ENCODE peak calls at places on chromosome 19, in five cellular contexts. Q is CD8-positive, alpha-beta T cell; L is mammary epithelial cell; X is B cell; Z is AG09319. M is an unnamed sample.

GRCh38 chr19:34041922-34042521 is 130.3 kb upstream of the LSM14A start:
- DNase-seq in Z (no peak), L (peak), Q (peak), X (peak), M (peak)

GRCh38 chr19:16779539-16780163 is 49.5 kb upstream of the SIN3B start:
- DNase-seq in Q (no peak), L (no peak), X (no peak), Z (no peak), M (no peak)

GRCh38 chr19:42092350-42092749 is 16.4 kb downstream of the ZNF574 start:
- DNase-seq in Z (no peak), X (peak), Q (peak), L (peak), M (no peak)

GRCh38 chr19:18435848-18436631 is 1.9 kb downstream of the ISYNA1 start:
- DNase-seq in X (no peak), Q (no peak), Z (no peak), L (no peak), M (no peak)

GRCh38 chr19:40530091-40530901 is 46.4 kb upstream of the SHKBP1 start:
- DNase-seq in X (no peak), Z (no peak), Q (peak), L (no peak), M (peak)

GRCh38 chr19:48489608-48490216 is 20.5 kb downstream of the CYTH2 start:
- DNase-seq in L (peak), Q (peak), X (peak), Z (no peak), M (peak)

GRCh38 chr19:16259385-16260159 is 61.9 kb downstream of the AP1M1 start:
- DNase-seq in Q (no peak), L (no peak), X (peak), Z (no peak), M (peak)

GRCh38 chr19:24098359-24098758 is 11.4 kb downstream of the ZNF254 start:
- DNase-seq in X (no peak), Z (no peak), Q (no peak), L (no peak), M (no peak)

GRCh38 chr19:52961981-52962380 is 700 bp downstream of the ZNF816 start:
- DNase-seq in Q (no peak), L (peak), Z (no peak), X (no peak), M (no peak)

GRCh38 chr19:37472165-37472564 is 3.0 kb downstream of the ZNF570 start:
- DNase-seq in Z (no peak), X (no peak), L (no peak), Q (no peak), M (no peak)

GRCh38 chr19:50957587-50957986 is 4.7 kb upstream of the KLK5 start:
- DNase-seq in Z (no peak), L (no peak), Q (no peak), X (no peak), M (no peak)

GRCh38 chr19:30857966-30858490 is 485.8 kb downstream of the ZNF536 start:
- DNase-seq in Q (no peak), Z (no peak), L (no peak), X (no peak), M (no peak)

GRCh38 chr19:19040417-19040816 is 7.0 kb downstream of the ARMC6 start:
- DNase-seq in X (no peak), L (no peak), Q (no peak), Z (peak), M (no peak)

GRCh38 chr19:42250249-42250665 is 4.7 kb downstream of the ERF start:
- DNase-seq in L (no peak), Z (no peak), X (no peak), Q (no peak), M (no peak)

GRCh38 chr19:32977269-32977668 is 5.2 kb downstream of the FAAP24 start:
- DNase-seq in X (no peak), Z (no peak), Q (no peak), L (no peak), M (no peak)

GRCh38 chr19:51521357-51521756 is 10.1 kb downstream of the SIGLEC6 start:
- DNase-seq in L (no peak), Z (no peak), X (no peak), Q (no peak), M (no peak)

GRCh38 chr19:41096353-41096752 is 8.1 kb downstream of the CYP2A13 start:
- DNase-seq in L (no peak), Q (no peak), X (no peak), Z (no peak), M (no peak)

GRCh38 chr19:5125797-5126497 is 157.0 kb downstream of the KDM4B start:
- DNase-seq in Z (no peak), Q (no peak), L (no peak), X (no peak), M (no peak)

GRCh38 chr19:12937243-12938053 is 961 bp upstream of the CALR start:
- DNase-seq in L (no peak), X (no peak), Z (no peak), Q (peak), M (no peak)

GRCh38 chr19:33514885-33515485 is 6.6 kb downstream of the PEPD start:
- DNase-seq in Q (no peak), Z (no peak), L (no peak), X (no peak), M (no peak)

GRCh38 chr19:9289231-9289884 is 20.3 kb downstream of the ZNF699 start:
- DNase-seq in Q (no peak), Z (no peak), L (no peak), X (no peak), M (no peak)

GRCh38 chr19:1970806-1971502 is 30.0 kb downstream of the CSNK1G2 start:
- DNase-seq in Q (no peak), X (no peak), Z (no peak), L (no peak), M (no peak)

GRCh38 chr19:47363758-47364529 is 14.8 kb downstream of the DHX34 start:
- DNase-seq in Z (no peak), Q (no peak), X (no peak), L (peak), M (no peak)

GRCh38 chr19:51002542-51003311 is 1.3 kb upstream of the KLK8 start:
- DNase-seq in Q (no peak), Z (no peak), X (no peak), L (peak), M (peak)

GRCh38 chr19:6480843-6481415 is 658 bp downstream of the DENND1C start:
- DNase-seq in X (no peak), Z (no peak), Q (peak), L (no peak), M (peak)

GRCh38 chr19:8585894-8586750 is 8.9 kb upstream of the MYO1F start:
- DNase-seq in Q (peak), X (peak), L (no peak), Z (no peak), M (peak)

GRCh38 chr19:53971608-53972007 is 8.9 kb downstream of the CACNG8 start:
- DNase-seq in Q (no peak), X (no peak), L (no peak), Z (no peak), M (no peak)

GRCh38 chr19:9986787-9987281 is 23.5 kb downstream of the COL5A3 start:
- DNase-seq in Z (peak), X (no peak), Q (no peak), L (no peak), M (no peak)

GRCh38 chr19:3850320-3850972 is 18.4 kb downstream of the ZFR2 start:
- DNase-seq in X (no peak), Z (no peak), L (no peak), Q (no peak), M (no peak)

GRCh38 chr19:3851254-3852176 is 17.3 kb downstream of the ZFR2 start:
- DNase-seq in L (peak), Q (no peak), Z (no peak), X (no peak), M (no peak)

GRCh38 chr19:3852177-3852511 is 16.7 kb downstream of the ZFR2 start:
- DNase-seq in L (no peak), Q (no peak), Z (no peak), X (no peak), M (no peak)

GRCh38 chr19:3855321-3855720 is 13.5 kb downstream of the ZFR2 start:
- DNase-seq in X (no peak), Q (no peak), Z (no peak), L (no peak), M (no peak)

DNA sequence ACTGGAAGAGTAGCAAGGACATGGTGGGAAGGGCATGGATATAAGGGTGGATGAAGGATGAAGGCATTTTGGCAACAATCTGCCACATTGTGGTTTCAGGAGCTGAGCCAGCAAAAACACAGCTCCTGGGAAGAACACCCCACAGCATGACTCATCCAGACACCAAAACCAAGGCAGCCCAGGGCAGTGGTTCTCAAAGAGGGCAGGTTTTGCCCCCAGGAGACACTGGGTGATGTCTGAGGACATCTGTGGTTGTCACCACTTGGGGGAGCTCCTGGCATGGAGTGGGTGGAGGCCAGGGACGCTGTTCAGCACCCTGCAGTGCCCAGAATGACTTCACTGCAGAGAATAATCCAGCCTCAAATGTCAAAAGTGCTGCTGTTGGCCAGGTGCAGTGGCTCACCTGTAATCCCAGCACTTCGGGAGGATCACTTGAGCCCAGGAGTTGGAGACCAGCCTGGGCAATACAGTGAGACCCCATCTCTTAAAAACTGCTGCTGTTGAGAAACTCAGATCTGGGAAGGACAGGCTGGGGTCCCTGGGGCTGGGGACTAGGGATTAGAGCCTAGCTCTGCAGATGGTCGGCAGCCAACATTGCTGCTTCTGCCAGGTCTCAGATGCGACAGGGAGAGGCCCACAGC is 16.1 kb downstream of the ZFR2 start:
- DNase-seq in Z (peak), Q (peak), X (peak), L (peak), M (no peak)
- TF ChIP-seq CTCF in Z (no peak), Q (peak), X (peak), L (peak), M (peak)

GRCh38 chr19:46018729-46019251 is 4.1 kb downstream of the PGLYRP1 start:
- DNase-seq in Q (no peak), L (no peak), X (no peak), Z (no peak), M (no peak)

GRCh38 chr19:46015961-46016425 is 6.9 kb downstream of the PGLYRP1 start:
- DNase-seq in Q (peak), X (no peak), L (no peak), Z (no peak), M (peak)

GRCh38 chr19:46016426-46017094 is 6.3 kb downstream of the PGLYRP1 start:
- DNase-seq in Z (peak), X (peak), Q (peak), L (peak), M (peak)

GRCh38 chr19:46017874-46018675 is 4.8 kb downstream of the PGLYRP1 start:
- DNase-seq in Z (no peak), Q (no peak), X (no peak), L (no peak), M (no peak)

DNA sequence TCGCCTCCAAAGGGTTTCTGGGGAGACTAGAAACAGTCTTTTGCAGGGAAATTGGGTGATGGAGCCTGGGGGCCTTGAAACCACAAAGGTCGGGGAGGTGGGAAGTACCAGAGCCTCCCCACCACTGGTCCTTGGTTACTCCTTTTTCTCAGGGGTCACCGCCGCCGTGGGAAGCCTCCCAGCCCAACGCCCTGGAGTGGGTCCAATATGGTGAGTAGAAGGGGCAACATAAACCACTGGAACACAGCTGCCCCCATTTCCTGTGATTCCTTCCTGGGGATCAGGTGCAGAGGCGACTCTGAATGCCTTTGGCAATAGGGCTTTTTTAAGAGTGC is 5.8 kb downstream of the PGLYRP1 start:
- DNase-seq in Q (no peak), X (no peak), Z (no peak), L (no peak), M (no peak)
- TF ChIP-seq CTCF in Q (peak), X (peak), Z (no peak), L (no peak), M (no peak)

GRCh38 chr19:14473915-14474578 is 1.1 kb downstream of the PTGER1 start:
- DNase-seq in Q (no peak), Z (no peak), X (no peak), L (no peak), M (peak)

GRCh38 chr19:14474827-14475226 is 327 bp downstream of the PTGER1 start:
- DNase-seq in Q (no peak), Z (no peak), L (no peak), X (no peak), M (no peak)

GRCh38 chr19:14476663-14477401 is 1.7 kb upstream of the PTGER1 start:
- DNase-seq in L (peak), Q (peak), Z (no peak), X (no peak), M (peak)

GRCh38 chr19:14476307-14476662 is 1.1 kb upstream of the PTGER1 start:
- DNase-seq in Z (no peak), L (no peak), X (no peak), Q (no peak), M (no peak)

GRCh38 chr19:14475251-14476073 is at the start of gene PTGER1:
- DNase-seq in L (peak), X (no peak), Q (peak), Z (no peak), M (peak)
- TF ChIP-seq CTCF in L (no peak), X (no peak), Q (no peak), Z (peak), M (peak)

GRCh38 chr19:875265-875879 is 15.9 kb downstream of the CFD start:
- DNase-seq in X (no peak), Q (no peak), Z (no peak), L (no peak), M (no peak)
- TF ChIP-seq CTCF in X (no peak), Q (no peak), Z (no peak), L (no peak), M (no peak)

DNA sequence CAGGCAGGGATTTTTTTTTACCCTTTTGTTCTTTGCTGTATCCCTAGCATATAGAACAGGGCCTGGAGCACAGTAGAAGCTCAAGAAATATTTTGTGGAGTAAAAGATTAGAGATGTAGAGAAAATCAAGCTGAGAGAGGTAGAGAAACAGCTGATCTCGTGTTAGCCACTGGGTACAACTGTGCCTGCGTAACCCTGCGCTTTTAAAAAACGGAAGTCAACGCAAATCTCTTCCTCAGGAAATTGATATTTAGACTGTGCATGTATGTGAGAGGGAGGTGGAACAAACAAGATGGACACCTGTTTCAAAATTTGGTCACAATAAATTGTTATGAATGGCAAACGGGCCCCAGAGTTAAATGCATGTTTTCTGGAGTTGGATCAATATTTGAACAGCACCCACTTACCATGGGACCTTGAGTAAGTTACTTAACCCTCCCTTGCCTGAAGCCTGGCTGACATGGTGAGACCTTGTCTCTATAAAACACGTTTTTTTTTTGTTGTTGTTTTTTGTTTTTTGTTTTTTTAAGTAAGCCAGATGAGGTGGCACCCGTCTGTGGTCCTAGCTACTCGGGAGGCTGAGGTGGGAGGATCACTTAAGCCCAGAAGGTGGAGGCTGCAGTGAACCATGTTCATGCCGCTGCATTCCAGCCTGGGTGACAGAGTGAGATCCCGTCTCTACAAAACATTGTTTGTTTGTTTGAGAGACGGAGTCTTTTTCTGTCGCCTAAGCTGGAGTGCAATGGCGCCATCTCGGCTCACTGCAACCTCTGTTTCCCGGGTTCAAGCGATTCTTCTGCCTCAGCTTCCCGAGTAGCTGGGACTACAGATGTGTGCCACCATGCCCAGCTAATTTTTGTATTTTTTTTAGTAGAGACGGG is 3.3 kb upstream of the EPOR start:
- DNase-seq in Z (no peak), L (no peak), Q (no peak), X (no peak), M (no peak)
- TF ChIP-seq CTCF in Z (no peak), L (no peak), Q (no peak), X (no peak), M (no peak)

DNA sequence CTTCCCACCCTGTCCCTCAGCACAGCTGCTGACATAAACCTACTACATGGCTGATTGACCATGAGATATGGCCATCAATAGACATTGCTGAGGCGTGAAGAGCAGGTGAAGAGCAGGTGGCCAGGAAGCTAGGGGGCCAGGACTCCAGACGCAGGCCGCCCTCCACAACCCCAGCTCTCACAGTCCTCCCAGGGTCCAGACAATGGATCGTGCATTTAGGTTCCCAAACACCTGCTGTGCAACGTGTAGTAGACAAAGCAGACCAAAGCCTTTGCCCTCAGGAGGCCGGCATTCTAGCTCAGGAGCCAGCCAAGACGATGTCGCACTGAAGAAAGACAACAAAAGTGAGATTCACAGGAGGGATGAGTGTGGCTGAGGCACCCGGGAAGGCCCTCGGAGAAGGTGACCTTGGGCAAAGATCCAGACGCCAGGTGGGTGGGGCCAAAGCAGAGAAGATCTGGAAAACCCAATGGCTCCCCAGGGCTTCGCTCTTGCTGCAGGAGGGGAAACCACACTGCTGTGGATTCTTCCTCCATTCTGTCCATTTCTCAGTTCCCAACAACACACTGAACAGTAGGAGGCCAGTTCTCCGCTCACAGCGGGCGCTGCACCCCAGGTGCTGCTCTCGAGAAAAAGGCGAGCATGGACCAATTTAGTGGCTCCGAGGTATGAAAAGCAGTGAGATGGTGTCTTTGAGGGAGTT is 1.4 kb downstream of the FFAR1 start:
- DNase-seq in Q (no peak), X (no peak), L (no peak), Z (no peak), M (peak)
- TF ChIP-seq CTCF in Q (no peak), X (no peak), L (no peak), Z (no peak), M (no peak)